ENCODE peak calls at places on chromosomes 13 and 19, in nine cellular contexts. E is fibroblast of lung, Z is RWPE1, H is natural killer cell, R is lung, N is foreskin fibroblast, B is GM13977, V is BJ, M is Calu3. C is an unnamed sample.

GRCh38 chr13:85597790-85598500 is 201.3 kb downstream of the SLITRK6 start:
- DNase-seq in E (peak; percentile 61), Z (no peak), H (no peak), R (no peak), N (peak; percentile 19), B (no peak), V (no peak), M (no peak), C (no peak)

GRCh38 chr19:8340341-8341096 is 2.5 kb downstream of the KANK3 start:
- DNase-seq in E (no peak), Z (no peak), H (no peak), R (no peak), N (no peak), B (peak; percentile 20), V (no peak), M (no peak), C (no peak)

GRCh38 chr19:1470864-1471513 is 8.0 kb downstream of the C19orf25 start:
- DNase-seq in E (no peak), Z (no peak), H (no peak), R (no peak), N (peak; percentile 61), B (peak; percentile 70), V (no peak), M (no peak), C (no peak)

GRCh38 chr19:8357007-8357521 is 6.9 kb upstream of the ANGPTL4 start:
- DNase-seq in E (peak; percentile 27), Z (no peak), H (no peak), R (no peak), N (no peak), B (no peak), V (no peak), M (no peak), C (no peak)

GRCh38 chr13:97367427-97367826 is 66.5 kb upstream of the RAP2A start:
- DNase-seq in E (peak; percentile 93), Z (peak; percentile 13), H (no peak), R (no peak), N (peak; percentile 93), B (no peak), V (peak; percentile 65), M (no peak), C (peak; percentile 81)

GRCh38 chr13:23578411-23579071 is 8.3 kb downstream of the TNFRSF19 start:
- DNase-seq in E (peak; percentile 70), Z (peak; percentile 34), H (peak; percentile 53), R (peak; percentile 75), N (peak; percentile 92), B (peak; percentile 64), V (no peak), M (peak; percentile 78), C (peak; percentile 26)

GRCh38 chr13:111168116-111168515 is 53.0 kb downstream of the ARHGEF7 start:
- DNase-seq in E (no peak), Z (no peak), H (no peak), R (no peak), N (no peak), B (no peak), V (no peak), M (no peak), C (no peak)

GRCh38 chr19:53936035-53936434 is 26.7 kb upstream of the CACNG8 start:
- DNase-seq in E (no peak), Z (no peak), H (no peak), R (no peak), N (no peak), B (no peak), V (no peak), M (no peak), C (no peak)

GRCh38 chr13:30569901-30570576 is 47.7 kb upstream of the USPL1 start:
- DNase-seq in E (peak; percentile 99), Z (peak; percentile 75), H (no peak), R (no peak), N (peak; percentile 95), B (no peak), V (peak; percentile 90), M (no peak), C (peak; percentile 60)

GRCh38 chr19:15265849-15266248 is 33.6 kb upstream of the EPHX3 start:
- DNase-seq in E (peak; percentile 96), Z (peak; percentile 62), H (no peak), R (peak; percentile 82), N (peak; percentile 98), B (no peak), V (peak; percentile 65), M (no peak), C (no peak)

GRCh38 chr13:39527961-39528720 is 74.9 kb downstream of the LHFPL6 start:
- DNase-seq in E (peak; percentile 97), Z (peak; percentile 88), H (no peak), R (no peak), N (peak; percentile 96), B (no peak), V (peak; percentile 80), M (no peak), C (peak; percentile 74)

GRCh38 chr13:106372199-106373160 is 163.0 kb downstream of the EFNB2 start:
- DNase-seq in E (peak; percentile 89), Z (no peak), H (no peak), R (no peak), N (peak; percentile 80), B (no peak), V (peak; percentile 52), M (no peak), C (no peak)

GRCh38 chr19:29837448-29837961 is 25.7 kb downstream of the CCNE1 start:
- DNase-seq in E (no peak), Z (no peak), H (no peak), R (no peak), N (no peak), B (peak; percentile 87), V (no peak), M (no peak), C (no peak)

GRCh38 chr19:28406237-28406596 is 806.7 kb downstream of the UQCRFS1 start:
- DNase-seq in E (no peak), Z (no peak), H (no peak), R (no peak), N (no peak), B (no peak), V (no peak), M (no peak), C (no peak)

GRCh38 chr13:99993660-99994455 is 12.3 kb downstream of the ZIC2 start:
- DNase-seq in E (no peak), Z (no peak), H (no peak), R (no peak), N (no peak), B (peak; percentile 5), V (no peak), M (no peak), C (no peak)
- TF ChIP-seq CTCF in E (no peak), Z (no peak), H (no peak), R (no peak), N (no peak), B (no peak), V (no peak), M (no peak), C (no peak)

GRCh38 chr19:20273376-20273775 is 106.4 kb downstream of the ZNF486 start:
- DNase-seq in E (no peak), Z (no peak), H (no peak), R (no peak), N (no peak), B (no peak), V (no peak), M (no peak), C (no peak)

GRCh38 chr19:20279516-20279915 is 112.5 kb downstream of the ZNF486 start:
- DNase-seq in E (no peak), Z (no peak), H (no peak), R (no peak), N (no peak), B (no peak), V (no peak), M (no peak), C (no peak)

GRCh38 chr19:20273951-20274578 is 107.1 kb downstream of the ZNF486 start:
- DNase-seq in E (no peak), Z (no peak), H (no peak), R (no peak), N (no peak), B (no peak), V (no peak), M (no peak), C (no peak)

GRCh38 chr19:20276011-20276738 is 109.2 kb downstream of the ZNF486 start:
- DNase-seq in E (no peak), Z (no peak), H (no peak), R (no peak), N (no peak), B (no peak), V (no peak), M (no peak), C (no peak)

DNA sequence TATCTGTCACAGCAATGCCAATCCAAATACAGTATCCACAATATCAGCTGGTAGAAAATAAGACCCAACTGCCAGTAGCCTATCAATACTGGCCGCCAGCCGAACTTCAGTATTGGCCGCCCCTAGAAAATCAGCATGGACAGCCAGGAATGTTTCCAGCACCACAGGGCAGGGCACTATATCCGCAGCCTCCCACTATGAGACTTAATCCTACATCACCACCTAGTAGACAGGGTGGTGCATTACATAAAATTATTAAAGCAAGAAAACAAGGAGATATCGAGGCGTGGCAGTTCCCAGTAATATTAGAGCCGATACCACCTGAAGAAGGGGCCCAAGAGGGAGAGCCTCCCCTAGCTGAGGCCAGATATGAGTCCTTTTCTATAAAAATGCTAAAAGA is 111.3 kb downstream of the ZNF486 start:
- DNase-seq in E (peak; percentile 23), Z (no peak), H (no peak), R (no peak), N (no peak), B (peak; percentile 11), V (no peak), M (peak; percentile 1), C (peak; percentile 0)
- TF ChIP-seq CTCF in E (no peak), Z (no peak), H (no peak), R (no peak), N (no peak), B (peak; percentile 53), V (no peak), M (no peak), C (peak; percentile 43)

DNA sequence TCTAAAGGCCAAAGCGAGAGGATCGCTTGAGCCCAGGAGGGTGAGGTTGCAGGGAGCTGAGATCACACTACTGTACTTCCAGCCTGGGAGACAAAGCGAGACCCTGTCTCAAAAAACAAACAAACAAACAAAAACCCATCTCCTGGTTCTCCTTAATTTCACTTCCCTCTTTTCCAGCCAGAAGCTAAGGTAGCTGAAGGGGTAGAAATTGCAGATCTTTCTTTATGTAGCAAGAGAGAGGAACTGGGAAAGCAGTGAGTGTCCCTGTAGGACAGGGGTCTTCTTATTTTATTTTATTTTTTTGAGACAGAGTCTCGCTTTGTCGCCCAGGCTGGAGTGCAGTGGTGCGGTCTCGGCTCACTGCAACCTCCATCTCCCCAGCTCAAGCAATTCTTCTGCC is 4.5 kb upstream of the TSPAN16 start:
- DNase-seq in E (no peak), Z (no peak), H (no peak), R (no peak), N (no peak), B (no peak), V (no peak), M (no peak), C (no peak)
- TF ChIP-seq CTCF in E (no peak), Z (no peak), H (no peak), R (no peak), N (no peak), B (no peak), V (no peak), M (no peak), C (no peak)

DNA sequence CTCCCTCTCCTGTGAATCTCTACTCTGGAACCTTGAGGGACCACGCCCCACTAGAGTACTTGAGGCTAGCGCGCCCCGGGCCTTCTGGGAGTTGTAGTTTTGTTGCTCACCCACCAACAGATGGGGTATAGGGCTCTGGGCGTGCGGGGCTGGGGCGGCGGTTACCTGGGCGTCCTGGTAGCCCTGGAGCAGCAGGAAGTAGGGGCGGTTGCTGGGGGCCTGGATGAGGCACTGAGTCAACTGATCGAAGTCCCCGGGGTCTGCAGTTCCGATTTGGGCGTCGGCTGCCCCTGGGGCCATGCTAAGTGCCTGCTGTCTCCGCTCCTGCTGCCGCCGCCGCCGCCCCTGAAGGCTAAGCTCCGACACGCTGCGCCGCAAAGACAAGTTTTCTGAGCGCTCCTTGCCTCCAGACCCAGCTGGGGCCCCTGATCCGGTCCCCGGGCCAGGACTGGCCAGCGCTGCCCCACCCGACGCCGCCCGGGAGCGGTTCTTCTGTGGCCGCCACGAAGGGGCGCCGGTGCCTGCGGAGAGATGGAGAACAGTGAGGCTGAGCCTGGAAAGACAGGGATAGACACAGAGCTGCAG is 5.3 kb downstream of the RASIP1 start:
- DNase-seq in E (peak; percentile 38), Z (no peak), H (no peak), R (no peak), N (peak; percentile 46), B (no peak), V (no peak), M (peak; percentile 79), C (no peak)
- TF ChIP-seq CTCF in E (no peak), Z (no peak), H (no peak), R (no peak), N (no peak), B (no peak), V (no peak), M (no peak), C (no peak)